ENCODE peak calls at places on chromosomes 1 and 21, in six cellular contexts. One of them, this sample, is unnamed.

GRCh38 chr1:212685429-212685828 is 14.2 kb downstream of the BATF3 start:
- DNase-seq in NCI-H1092: no peak
- DNase-seq in Calu3: no peak
- DNase-seq in mesothelial cell of epicardium: no peak
- DNase-seq in NCI-H748 treated with DMSO at 0.1 percent for 48 hours: no peak
- DNase-seq in NCI-H146: no peak
- DNase-seq in this sample: no peak

GRCh38 chr1:48371598-48371997 is 100.4 kb downstream of the SPATA6 start:
- DNase-seq in NCI-H1092: no peak
- DNase-seq in Calu3: no peak
- DNase-seq in mesothelial cell of epicardium: no peak
- DNase-seq in NCI-H748 treated with DMSO at 0.1 percent for 48 hours: no peak
- DNase-seq in NCI-H146: no peak
- DNase-seq in this sample: no peak

GRCh38 chr1:74388855-74389254 is 123.6 kb downstream of the LRRC53 start:
- DNase-seq in NCI-H1092: no peak
- DNase-seq in Calu3: no peak
- DNase-seq in mesothelial cell of epicardium: no peak
- DNase-seq in NCI-H748 treated with DMSO at 0.1 percent for 48 hours: no peak
- DNase-seq in NCI-H146: no peak
- DNase-seq in this sample: no peak

GRCh38 chr1:117673405-117673804 is 67.6 kb downstream of the TENT5C start:
- DNase-seq in NCI-H1092: no peak
- DNase-seq in Calu3: no peak
- DNase-seq in mesothelial cell of epicardium: no peak
- DNase-seq in NCI-H748 treated with DMSO at 0.1 percent for 48 hours: no peak
- DNase-seq in NCI-H146: no peak
- DNase-seq in this sample: no peak

GRCh38 chr1:111289371-111289770 is 1.3 kb upstream of the CHIA start:
- DNase-seq in NCI-H1092: no peak
- DNase-seq in Calu3: no peak
- DNase-seq in mesothelial cell of epicardium: no peak
- DNase-seq in NCI-H748 treated with DMSO at 0.1 percent for 48 hours: no peak
- DNase-seq in NCI-H146: no peak
- DNase-seq in this sample: no peak

GRCh38 chr1:66533804-66534745 is at the start of gene SGIP1:
- DNase-seq in NCI-H1092: peak; percentile 60
- DNase-seq in Calu3: no peak
- DNase-seq in mesothelial cell of epicardium: no peak
- DNase-seq in NCI-H748 treated with DMSO at 0.1 percent for 48 hours: peak; percentile 42
- DNase-seq in NCI-H146: no peak
- DNase-seq in this sample: peak; percentile 77

GRCh38 chr21:37551406-37552355 is 185.1 kb downstream of the DYRK1A start:
- DNase-seq in NCI-H1092: peak; percentile 52
- DNase-seq in Calu3: no peak
- DNase-seq in mesothelial cell of epicardium: peak; percentile 47
- DNase-seq in NCI-H748 treated with DMSO at 0.1 percent for 48 hours: no peak
- DNase-seq in NCI-H146: peak; percentile 67
- DNase-seq in this sample: no peak

GRCh38 chr21:39186676-39187075 is 3.4 kb upstream of the PSMG1 start:
- DNase-seq in NCI-H1092: no peak
- DNase-seq in Calu3: no peak
- DNase-seq in mesothelial cell of epicardium: no peak
- DNase-seq in NCI-H748 treated with DMSO at 0.1 percent for 48 hours: no peak
- DNase-seq in NCI-H146: no peak
- DNase-seq in this sample: no peak

GRCh38 chr1:157369808-157370521 is 182.3 kb downstream of the FCRL5 start:
- DNase-seq in NCI-H1092: peak; percentile 11
- DNase-seq in Calu3: peak; percentile 74
- DNase-seq in mesothelial cell of epicardium: peak; percentile 58
- DNase-seq in NCI-H748 treated with DMSO at 0.1 percent for 48 hours: peak; percentile 51
- DNase-seq in NCI-H146: peak; percentile 37
- DNase-seq in this sample: peak; percentile 76

GRCh38 chr1:204095248-204095640 is 22.3 kb downstream of the SOX13 start:
- DNase-seq in NCI-H1092: no peak
- DNase-seq in Calu3: no peak
- DNase-seq in mesothelial cell of epicardium: no peak
- DNase-seq in NCI-H748 treated with DMSO at 0.1 percent for 48 hours: no peak
- DNase-seq in NCI-H146: peak; percentile 25
- DNase-seq in this sample: peak; percentile 42

GRCh38 chr1:105838071-105838470 is 1218.4 kb upstream of the PRMT6 start:
- DNase-seq in NCI-H1092: no peak
- DNase-seq in Calu3: no peak
- DNase-seq in mesothelial cell of epicardium: no peak
- DNase-seq in NCI-H748 treated with DMSO at 0.1 percent for 48 hours: no peak
- DNase-seq in NCI-H146: no peak
- DNase-seq in this sample: no peak